ENCODE peak calls at places on chromosomes 11 and 22, in ten cellular contexts. H is aorta; E is colonic mucosa; I is Peyer's patch; L is CD4-positive, alpha-beta T cell; C is ureter; D is iPS-NIHi11; M is H1; W is pancreas; V is PC-3. R is an unnamed sample.

GRCh38 chr11:59076876-59077571 is 9.1 kb upstream of the GLYATL1B start:
- DNase-seq in H (no peak), E (no peak), I (peak; percentile 71), L (no peak), C (no peak), D (no peak), M (no peak), W (no peak), V (no peak), R (no peak)

GRCh38 chr22:45676024-45676423 is 4.4 kb downstream of the ATXN10 start:
- DNase-seq in H (no peak), E (no peak), I (no peak), L (no peak), C (no peak), D (no peak), M (no peak), W (no peak), V (no peak), R (no peak)

GRCh38 chr22:27397948-27398330 is 403.6 kb downstream of the MN1 start:
- DNase-seq in H (no peak), E (peak; percentile 29), I (peak; percentile 60), L (no peak), C (peak; percentile 69), D (no peak), M (no peak), W (no peak), V (no peak), R (no peak)

GRCh38 chr22:31143038-31143437 is 2.7 kb upstream of the PLA2G3 start:
- DNase-seq in H (peak; percentile 62), E (no peak), I (no peak), L (no peak), C (no peak), D (no peak), M (no peak), W (no peak), V (no peak), R (no peak)

GRCh38 chr11:7632211-7632610 is 41.1 kb downstream of the CYB5R2 start:
- DNase-seq in H (no peak), E (no peak), I (no peak), L (no peak), C (no peak), D (no peak), M (no peak), W (no peak), V (no peak), R (no peak)

GRCh38 chr11:131624526-131624925 is 254.1 kb downstream of the NTM start:
- DNase-seq in H (no peak), E (no peak), I (no peak), L (no peak), C (no peak), D (no peak), M (no peak), W (no peak), V (no peak), R (no peak)

GRCh38 chr11:7642747-7643146 is 30.6 kb downstream of the CYB5R2 start:
- DNase-seq in H (no peak), E (no peak), I (no peak), L (no peak), C (peak; percentile 31), D (no peak), M (no peak), W (no peak), V (peak; percentile 59), R (no peak)

GRCh38 chr22:37309221-37310074 is 27.1 kb downstream of the CYTH4 start:
- DNase-seq in H (no peak), E (no peak), I (peak; percentile 80), L (peak; percentile 29), C (no peak), D (no peak), M (no peak), W (no peak), V (no peak), R (no peak)

GRCh38 chr22:29443861-29444431 is 5.6 kb downstream of the RFPL1 start:
- DNase-seq in H (no peak), E (no peak), I (no peak), L (no peak), C (no peak), D (no peak), M (no peak), W (no peak), V (no peak), R (no peak)

GRCh38 chr11:96978751-96979150 is 588.9 kb downstream of the JRKL start:
- DNase-seq in H (no peak), E (no peak), I (no peak), L (no peak), C (no peak), D (no peak), M (no peak), W (no peak), V (no peak), R (no peak)